ENCODE peak calls at places on chromosomes 13 and 19, in eight cellular contexts. One of them, this sample, is unnamed.

GRCh38 chr13:113508531-113509254 is 18.2 kb upstream of the DCUN1D2 start:
- DNase-seq in cardiac muscle cell: no peak
- DNase-seq in mucosa of descending colon: no peak
- DNase-seq in fibroblast of pulmonary artery: no peak
- DNase-seq in IMR-90: no peak
- DNase-seq in upper lobe of right lung: no peak
- DNase-seq in HCT116: no peak
- DNase-seq in heart left ventricle: peak; percentile 43
- DNase-seq in this sample: no peak

GRCh38 chr19:2333027-2333806 is 4.7 kb downstream of the SPPL2B start:
- DNase-seq in heart left ventricle: no peak
- DNase-seq in cardiac muscle cell: no peak
- DNase-seq in mucosa of descending colon: peak; percentile 87
- DNase-seq in fibroblast of pulmonary artery: no peak
- DNase-seq in IMR-90: no peak
- DNase-seq in upper lobe of right lung: no peak
- DNase-seq in HCT116: no peak
- DNase-seq in this sample: no peak

GRCh38 chr13:97539651-97540230 is 105.8 kb downstream of the RAP2A start:
- DNase-seq in upper lobe of right lung: no peak
- DNase-seq in cardiac muscle cell: peak; percentile 48
- DNase-seq in mucosa of descending colon: no peak
- DNase-seq in fibroblast of pulmonary artery: peak; percentile 48
- DNase-seq in IMR-90: peak; percentile 88
- DNase-seq in HCT116: no peak
- DNase-seq in heart left ventricle: no peak
- DNase-seq in this sample: peak; percentile 71

GRCh38 chr19:36266375-36266961 is 51.6 kb downstream of the ZNF146 start:
- DNase-seq in HCT116: no peak
- DNase-seq in upper lobe of right lung: no peak
- DNase-seq in fibroblast of pulmonary artery: no peak
- DNase-seq in heart left ventricle: peak; percentile 92
- DNase-seq in mucosa of descending colon: no peak
- DNase-seq in cardiac muscle cell: no peak
- DNase-seq in IMR-90: no peak
- DNase-seq in this sample: no peak

GRCh38 chr13:50928088-50928487 is 18.5 kb downstream of the RNASEH2B start:
- DNase-seq in mucosa of descending colon: no peak
- DNase-seq in HCT116: no peak
- DNase-seq in upper lobe of right lung: no peak
- DNase-seq in fibroblast of pulmonary artery: peak; percentile 10
- DNase-seq in heart left ventricle: no peak
- DNase-seq in cardiac muscle cell: peak; percentile 21
- DNase-seq in IMR-90: no peak
- DNase-seq in this sample: no peak

GRCh38 chr13:72029981-72030380 is 163.0 kb upstream of the DACH1 start:
- DNase-seq in heart left ventricle: no peak
- DNase-seq in mucosa of descending colon: no peak
- DNase-seq in fibroblast of pulmonary artery: no peak
- DNase-seq in upper lobe of right lung: no peak
- DNase-seq in HCT116: no peak
- DNase-seq in IMR-90: no peak
- DNase-seq in cardiac muscle cell: no peak
- DNase-seq in this sample: no peak

GRCh38 chr19:32308436-32309077 is 36.9 kb upstream of the ZNF507 start:
- DNase-seq in upper lobe of right lung: no peak
- DNase-seq in cardiac muscle cell: peak; percentile 40
- DNase-seq in HCT116: no peak
- DNase-seq in fibroblast of pulmonary artery: peak; percentile 1
- DNase-seq in mucosa of descending colon: no peak
- DNase-seq in heart left ventricle: no peak
- DNase-seq in IMR-90: no peak
- DNase-seq in this sample: no peak

GRCh38 chr19:55474269-55475265 is 1.9 kb upstream of the ZNF628 start:
- DNase-seq in heart left ventricle: no peak
- DNase-seq in cardiac muscle cell: no peak
- DNase-seq in upper lobe of right lung: no peak
- DNase-seq in mucosa of descending colon: peak; percentile 58
- DNase-seq in IMR-90: no peak
- DNase-seq in fibroblast of pulmonary artery: peak; percentile 29
- DNase-seq in HCT116: no peak
- DNase-seq in this sample: peak; percentile 69

GRCh38 chr19:18441804-18442788 is 4.2 kb upstream of the ISYNA1 start:
- DNase-seq in fibroblast of pulmonary artery: no peak
- DNase-seq in heart left ventricle: no peak
- DNase-seq in upper lobe of right lung: no peak
- DNase-seq in cardiac muscle cell: no peak
- DNase-seq in mucosa of descending colon: no peak
- DNase-seq in IMR-90: no peak
- DNase-seq in HCT116: no peak
- DNase-seq in this sample: no peak

GRCh38 chr13:79806821-79807220 is 325.9 kb downstream of the NDFIP2 start:
- DNase-seq in upper lobe of right lung: no peak
- DNase-seq in heart left ventricle: no peak
- DNase-seq in mucosa of descending colon: no peak
- DNase-seq in fibroblast of pulmonary artery: no peak
- DNase-seq in HCT116: no peak
- DNase-seq in IMR-90: no peak
- DNase-seq in cardiac muscle cell: no peak
- DNase-seq in this sample: no peak

GRCh38 chr13:47005761-47006414 is 109.0 kb upstream of the HTR2A start:
- DNase-seq in heart left ventricle: no peak
- DNase-seq in HCT116: no peak
- DNase-seq in cardiac muscle cell: no peak
- DNase-seq in fibroblast of pulmonary artery: no peak
- DNase-seq in upper lobe of right lung: no peak
- DNase-seq in mucosa of descending colon: no peak
- DNase-seq in IMR-90: peak; percentile 22
- DNase-seq in this sample: no peak

GRCh38 chr19:9848060-9848459 is 12.9 kb downstream of the PIN1 start:
- DNase-seq in heart left ventricle: no peak
- DNase-seq in mucosa of descending colon: no peak
- DNase-seq in fibroblast of pulmonary artery: no peak
- DNase-seq in upper lobe of right lung: no peak
- DNase-seq in IMR-90: no peak
- DNase-seq in cardiac muscle cell: no peak
- DNase-seq in HCT116: no peak
- DNase-seq in this sample: no peak

GRCh38 chr19:33703821-33704220 is 82.1 kb downstream of the CHST8 start:
- DNase-seq in HCT116: no peak
- DNase-seq in mucosa of descending colon: peak; percentile 10
- DNase-seq in fibroblast of pulmonary artery: no peak
- DNase-seq in heart left ventricle: no peak
- DNase-seq in cardiac muscle cell: no peak
- DNase-seq in IMR-90: no peak
- DNase-seq in upper lobe of right lung: peak; percentile 41
- DNase-seq in this sample: no peak

GRCh38 chr19:7690779-7691258 is 10.2 kb downstream of the TRAPPC5 start:
- DNase-seq in heart left ventricle: no peak
- DNase-seq in HCT116: no peak
- DNase-seq in IMR-90: no peak
- DNase-seq in upper lobe of right lung: no peak
- DNase-seq in fibroblast of pulmonary artery: no peak
- DNase-seq in mucosa of descending colon: no peak
- DNase-seq in cardiac muscle cell: no peak
- DNase-seq in this sample: no peak

GRCh38 chr13:106105153-106105552 is 430.3 kb downstream of the EFNB2 start:
- DNase-seq in IMR-90: peak; percentile 11
- DNase-seq in mucosa of descending colon: no peak
- DNase-seq in fibroblast of pulmonary artery: no peak
- DNase-seq in cardiac muscle cell: no peak
- DNase-seq in heart left ventricle: no peak
- DNase-seq in HCT116: no peak
- DNase-seq in upper lobe of right lung: no peak
- DNase-seq in this sample: peak; percentile 82

GRCh38 chr13:101303512-101303911 is 112.8 kb downstream of the NALCN start:
- DNase-seq in mucosa of descending colon: no peak
- DNase-seq in heart left ventricle: no peak
- DNase-seq in fibroblast of pulmonary artery: no peak
- DNase-seq in HCT116: no peak
- DNase-seq in cardiac muscle cell: no peak
- DNase-seq in upper lobe of right lung: no peak
- DNase-seq in IMR-90: no peak
- DNase-seq in this sample: no peak

GRCh38 chr19:7685546-7686445 is 5.2 kb downstream of the TRAPPC5 start:
- DNase-seq in cardiac muscle cell: no peak
- DNase-seq in heart left ventricle: no peak
- DNase-seq in IMR-90: no peak
- DNase-seq in mucosa of descending colon: no peak
- DNase-seq in upper lobe of right lung: no peak
- DNase-seq in HCT116: no peak
- DNase-seq in fibroblast of pulmonary artery: no peak
- DNase-seq in this sample: no peak

GRCh38 chr19:11694533-11695439 is 44.0 kb downstream of the ZNF823 start:
- DNase-seq in cardiac muscle cell: peak; percentile 94
- DNase-seq in heart left ventricle: peak; percentile 97
- DNase-seq in IMR-90: peak; percentile 86
- DNase-seq in fibroblast of pulmonary artery: peak; percentile 91
- DNase-seq in mucosa of descending colon: peak; percentile 93
- DNase-seq in HCT116: peak; percentile 91
- DNase-seq in upper lobe of right lung: peak; percentile 96
- DNase-seq in this sample: peak; percentile 95

GRCh38 chr13:95533545-95534135 is 18.9 kb upstream of the CLDN10 start:
- DNase-seq in IMR-90: no peak
- DNase-seq in mucosa of descending colon: no peak
- DNase-seq in HCT116: no peak
- DNase-seq in fibroblast of pulmonary artery: no peak
- DNase-seq in heart left ventricle: no peak
- DNase-seq in cardiac muscle cell: no peak
- DNase-seq in upper lobe of right lung: no peak
- DNase-seq in this sample: no peak

GRCh38 chr13:33172911-33173310 is 112.6 kb downstream of the STARD13 start:
- DNase-seq in upper lobe of right lung: no peak
- DNase-seq in mucosa of descending colon: no peak
- DNase-seq in heart left ventricle: no peak
- DNase-seq in cardiac muscle cell: no peak
- DNase-seq in IMR-90: no peak
- DNase-seq in HCT116: no peak
- DNase-seq in fibroblast of pulmonary artery: no peak
- DNase-seq in this sample: peak; percentile 19

GRCh38 chr13:76975863-76976262 is 16.0 kb upstream of the CLN5 start:
- DNase-seq in fibroblast of pulmonary artery: no peak
- DNase-seq in mucosa of descending colon: no peak
- DNase-seq in cardiac muscle cell: no peak
- DNase-seq in HCT116: no peak
- DNase-seq in IMR-90: no peak
- DNase-seq in heart left ventricle: no peak
- DNase-seq in upper lobe of right lung: no peak
- DNase-seq in this sample: peak; percentile 80

GRCh38 chr13:109900723-109901122 is 114.3 kb upstream of the IRS2 start:
- DNase-seq in fibroblast of pulmonary artery: no peak
- DNase-seq in upper lobe of right lung: no peak
- DNase-seq in mucosa of descending colon: no peak
- DNase-seq in cardiac muscle cell: no peak
- DNase-seq in heart left ventricle: no peak
- DNase-seq in IMR-90: no peak
- DNase-seq in HCT116: no peak
- DNase-seq in this sample: no peak

GRCh38 chr13:76954568-76954967 is 6.3 kb downstream of the ACOD1 start:
- DNase-seq in IMR-90: no peak
- DNase-seq in HCT116: no peak
- DNase-seq in fibroblast of pulmonary artery: no peak
- DNase-seq in cardiac muscle cell: no peak
- DNase-seq in mucosa of descending colon: no peak
- DNase-seq in heart left ventricle: no peak
- DNase-seq in upper lobe of right lung: no peak
- DNase-seq in this sample: no peak

GRCh38 chr19:38381138-38381537 is 6.7 kb downstream of the GGN start:
- DNase-seq in heart left ventricle: no peak
- DNase-seq in fibroblast of pulmonary artery: no peak
- DNase-seq in cardiac muscle cell: no peak
- DNase-seq in HCT116: no peak
- DNase-seq in upper lobe of right lung: no peak
- DNase-seq in IMR-90: no peak
- DNase-seq in mucosa of descending colon: no peak
- DNase-seq in this sample: no peak
- H3K4me3 ChIP-seq in heart left ventricle: no peak overlapping the region
- H3K4me3 ChIP-seq in fibroblast of pulmonary artery: no peak overlapping the region
- H3K4me3 ChIP-seq in cardiac muscle cell: no peak overlapping the region
- H3K4me3 ChIP-seq in HCT116: no peak overlapping the region
- H3K4me3 ChIP-seq in upper lobe of right lung: no peak overlapping the region
- H3K4me3 ChIP-seq in IMR-90: no peak overlapping the region
- H3K4me3 ChIP-seq in mucosa of descending colon: no peak overlapping the region
- H3K4me3 ChIP-seq in this sample: no peak overlapping the region

DNA sequence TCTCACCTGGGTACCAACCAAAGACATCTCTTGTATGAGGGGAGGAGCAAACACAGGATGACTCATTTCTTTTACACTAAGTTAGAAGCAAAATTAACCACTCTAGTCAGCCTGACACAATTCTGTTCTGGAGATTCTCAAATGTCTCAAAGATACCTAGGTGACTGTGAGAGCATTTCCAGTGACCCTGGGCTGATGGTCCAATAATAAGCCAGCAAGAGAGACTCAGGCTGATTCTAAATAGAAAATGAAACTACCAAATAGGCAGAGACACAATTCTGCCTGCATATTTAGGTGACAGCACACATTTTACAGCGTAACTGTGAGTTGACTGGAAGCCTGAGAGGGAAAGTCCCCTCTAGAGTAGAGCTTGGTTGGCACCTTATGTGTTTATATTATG is 16.3 kb downstream of the ZNF91 start:
- DNase-seq in cardiac muscle cell: no peak
- DNase-seq in IMR-90: no peak
- DNase-seq in upper lobe of right lung: no peak
- DNase-seq in heart left ventricle: no peak
- DNase-seq in mucosa of descending colon: no peak
- DNase-seq in fibroblast of pulmonary artery: no peak
- DNase-seq in HCT116: no peak
- DNase-seq in this sample: no peak
- TF ChIP-seq CTCF in cardiac muscle cell: no peak
- TF ChIP-seq CTCF in IMR-90: no peak
- TF ChIP-seq CTCF in upper lobe of right lung: no peak
- TF ChIP-seq CTCF in heart left ventricle: no peak
- TF ChIP-seq CTCF in mucosa of descending colon: no peak
- TF ChIP-seq CTCF in fibroblast of pulmonary artery: no peak
- TF ChIP-seq CTCF in HCT116: no peak
- TF ChIP-seq CTCF in this sample: no peak

DNA sequence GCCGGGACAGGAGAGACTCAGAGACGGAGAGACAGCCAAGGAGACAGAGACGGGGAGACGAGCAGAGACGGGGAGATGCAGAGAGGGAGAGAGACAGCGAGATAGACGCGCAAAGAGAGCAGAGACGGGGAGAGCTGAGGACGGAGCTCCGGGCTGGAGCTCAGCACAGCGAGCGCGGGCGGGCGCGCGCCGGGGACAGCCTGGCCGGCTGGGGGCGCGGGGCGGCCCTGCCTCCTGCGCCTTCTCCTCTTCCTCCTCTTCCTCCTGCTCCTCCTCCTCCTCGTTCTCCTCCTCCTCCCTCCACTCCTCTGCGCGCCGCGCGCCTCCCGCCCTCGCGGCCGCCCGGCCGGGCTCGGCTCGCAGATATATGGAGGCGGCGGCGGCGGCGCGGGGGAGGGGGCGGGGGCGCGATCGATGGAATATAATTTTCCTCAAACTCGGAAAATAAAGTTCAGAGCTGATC is at the start of gene ERFL:
- DNase-seq in heart left ventricle: no peak
- DNase-seq in IMR-90: no peak
- DNase-seq in mucosa of descending colon: peak; percentile 55
- DNase-seq in HCT116: no peak
- DNase-seq in cardiac muscle cell: no peak
- DNase-seq in upper lobe of right lung: no peak
- DNase-seq in fibroblast of pulmonary artery: no peak
- DNase-seq in this sample: no peak
- H3K4me3 ChIP-seq in heart left ventricle: peak within 1 kb of the TSS; percentile 57
- H3K4me3 ChIP-seq in IMR-90: peak within 1 kb of the TSS; percentile 43
- H3K4me3 ChIP-seq in mucosa of descending colon: no peak within 1 kb of the TSS
- H3K4me3 ChIP-seq in HCT116: peak within 1 kb of the TSS; percentile 69
- H3K4me3 ChIP-seq in cardiac muscle cell: peak within 1 kb of the TSS; percentile 42
- H3K4me3 ChIP-seq in upper lobe of right lung: peak within 1 kb of the TSS; percentile 50
- H3K4me3 ChIP-seq in fibroblast of pulmonary artery: peak within 1 kb of the TSS; percentile 45
- H3K4me3 ChIP-seq in this sample: peak within 1 kb of the TSS; percentile 18

GRCh38 chr19:46624958-46625661 is at the start of gene PTGIR:
- DNase-seq in HCT116: no peak
- DNase-seq in mucosa of descending colon: peak; percentile 68
- DNase-seq in fibroblast of pulmonary artery: peak; percentile 93
- DNase-seq in heart left ventricle: peak; percentile 87
- DNase-seq in IMR-90: peak; percentile 78
- DNase-seq in upper lobe of right lung: no peak
- DNase-seq in cardiac muscle cell: peak; percentile 90
- DNase-seq in this sample: peak; percentile 39
- TF ChIP-seq CTCF in HCT116: no peak
- TF ChIP-seq CTCF in mucosa of descending colon: no peak
- TF ChIP-seq CTCF in fibroblast of pulmonary artery: no peak
- TF ChIP-seq CTCF in heart left ventricle: no peak
- TF ChIP-seq CTCF in IMR-90: no peak
- TF ChIP-seq CTCF in upper lobe of right lung: no peak
- TF ChIP-seq CTCF in cardiac muscle cell: no peak
- TF ChIP-seq CTCF in this sample: no peak

This sample was measured in epithelial cell of esophagus.